ENCODE peak calls at places on chromosomes 3 and 15, in six cellular contexts. P is HCT116, B is astrocyte of the cerebellum, L is epithelial cell of esophagus, M is endodermal cell, Y is thyroid gland. O is an unnamed sample.

GRCh38 chr3:17322106-17322793 is 420.2 kb downstream of the TBC1D5 start:
- DNase-seq in P (no peak), L (no peak), B (no peak), Y (no peak), M (no peak), O (no peak)

GRCh38 chr3:40463579-40463978 is 6.4 kb downstream of the RPL14 start:
- DNase-seq in Y (no peak), L (no peak), B (no peak), P (no peak), M (no peak), O (no peak)

GRCh38 chr15:66580643-66581042 is 14.8 kb upstream of the LCTL start:
- DNase-seq in M (no peak), L (no peak), Y (peak), B (peak), P (no peak), O (no peak)

GRCh38 chr3:50777680-50778079 is 103.0 kb downstream of the DOCK3 start:
- DNase-seq in B (no peak), Y (no peak), P (no peak), L (no peak), M (no peak), O (no peak)

GRCh38 chr3:94314218-94314883 is 251.5 kb downstream of the NSUN3 start:
- DNase-seq in P (no peak), Y (no peak), L (no peak), B (no peak), M (no peak), O (no peak)

GRCh38 chr3:40044487-40044886 is 235.1 kb downstream of the MYRIP start:
- DNase-seq in Y (no peak), P (no peak), B (peak), M (no peak), L (peak), O (no peak)

GRCh38 chr3:123313889-123314288 is 112.1 kb downstream of the SEC22A start:
- DNase-seq in P (no peak), L (no peak), Y (no peak), M (no peak), B (no peak), O (no peak)

GRCh38 chr15:75198560-75199346 is 2.9 kb upstream of the C15orf39 start:
- DNase-seq in P (peak), L (peak), Y (peak), B (no peak), M (peak), O (no peak)

GRCh38 chr3:67000006-67000405 is 1.9 kb downstream of the KBTBD8 start:
- DNase-seq in L (peak), M (no peak), P (no peak), Y (no peak), B (no peak), O (no peak)

GRCh38 chr3:5240740-5241139 is 53.2 kb downstream of the EDEM1 start:
- DNase-seq in P (no peak), L (no peak), M (no peak), Y (no peak), B (no peak), O (no peak)

GRCh38 chr15:80233511-80234080 is 18.4 kb downstream of the CTXND1 start:
- DNase-seq in Y (no peak), L (no peak), M (no peak), B (no peak), P (no peak), O (no peak)

GRCh38 chr3:162390891-162391290 is 894.3 kb downstream of the OTOL1 start:
- DNase-seq in L (peak), M (no peak), B (no peak), P (peak), Y (no peak), O (no peak)

GRCh38 chr3:182803006-182803405 is 9.7 kb downstream of the ATP11B start:
- DNase-seq in P (no peak), L (peak), Y (no peak), B (no peak), M (no peak), O (no peak)

GRCh38 chr3:128491900-128492352 is 1.1 kb downstream of the GATA2 start:
- DNase-seq in Y (no peak), P (no peak), B (no peak), L (peak), M (peak), O (no peak)
- H3K4me3 ChIP-seq in Y (no peak), P (no peak), B (no peak), L (no peak), M (no peak), O (peak)

GRCh38 chr15:76714950-76715349 is 190.2 kb downstream of the SCAPER start:
- DNase-seq in L (no peak), M (no peak), B (no peak), P (no peak), Y (no peak), O (no peak)

DNA sequence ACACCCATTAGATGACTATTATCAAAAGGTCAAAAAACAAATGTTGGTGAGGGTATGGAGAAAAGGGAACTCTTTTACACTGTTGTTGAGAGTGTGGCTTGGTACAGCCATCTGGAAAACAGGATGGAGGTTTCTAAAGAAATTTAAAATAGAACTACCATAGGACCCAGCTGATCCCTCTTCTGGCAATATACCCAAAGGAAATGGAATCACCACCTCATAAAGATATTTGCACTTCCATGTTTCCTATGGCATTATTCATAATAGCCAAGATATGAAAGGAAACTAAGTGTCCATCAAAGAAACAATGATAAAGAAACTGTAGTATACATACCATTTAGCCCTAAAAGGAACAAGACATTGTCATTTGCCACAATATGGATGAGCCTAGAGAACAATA is 186.3 kb downstream of the SCAPER start:
- DNase-seq in L (no peak), M (no peak), P (no peak), B (no peak), Y (no peak), O (no peak)
- H3K4me3 ChIP-seq in L (no peak), M (no peak), P (no peak), B (no peak), Y (no peak), O (no peak)

DNA sequence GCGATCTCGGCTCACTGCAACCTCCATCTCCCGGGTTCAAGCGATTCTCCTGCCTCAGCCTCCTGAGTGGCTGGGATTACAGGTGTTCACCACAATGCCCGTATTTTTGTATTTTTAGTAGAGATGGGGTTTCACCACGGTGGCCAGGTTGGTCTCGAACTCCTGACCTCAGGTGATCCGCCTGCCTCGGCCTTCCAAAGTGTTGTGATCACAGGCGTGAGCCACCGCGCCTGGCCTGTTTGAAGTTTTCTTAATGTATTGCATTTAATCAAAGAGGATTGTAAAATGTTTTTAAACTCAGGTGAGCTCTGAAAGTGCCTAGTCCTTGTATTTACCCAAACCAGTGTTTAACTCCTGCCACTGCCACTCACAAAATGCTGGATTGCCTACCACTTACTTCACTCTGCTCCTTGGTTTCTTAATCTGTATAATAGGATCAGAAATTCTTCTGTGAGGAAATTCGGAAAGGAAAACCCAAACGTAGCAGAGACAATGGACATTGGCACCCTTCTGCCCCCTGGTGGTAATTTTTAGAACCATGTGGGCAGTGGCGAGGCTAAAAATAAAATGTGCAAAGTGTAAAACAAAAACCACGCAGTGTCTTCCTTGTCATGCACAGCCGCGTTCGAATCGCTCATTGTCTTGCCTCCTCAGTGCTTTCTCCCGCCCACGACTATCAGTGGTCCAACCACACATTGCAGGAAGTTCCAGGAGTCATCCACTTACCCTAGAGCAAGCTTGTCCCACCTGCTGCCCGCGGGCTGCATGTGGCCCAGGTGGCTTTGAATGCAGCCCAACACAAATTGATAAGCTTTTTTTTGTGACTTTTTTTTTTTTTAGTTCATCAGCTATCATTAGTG is 27.3 kb downstream of the CEP19 start:
- DNase-seq in M (peak), B (no peak), P (peak), L (peak), Y (peak), O (peak)
- H3K4me3 ChIP-seq in M (no peak), B (no peak), P (no peak), L (no peak), Y (no peak), O (no peak)

GRCh38 chr3:171614318-171614967 is 154.2 kb upstream of the TNIK start:
- DNase-seq in P (no peak), M (peak), L (peak), Y (peak), B (no peak), O (no peak)

GRCh38 chr3:171616798-171617197 is 156.6 kb upstream of the TNIK start:
- DNase-seq in B (no peak), Y (no peak), P (no peak), L (no peak), M (no peak), O (no peak)

GRCh38 chr3:171620825-171621434 is 160.7 kb upstream of the TNIK start:
- DNase-seq in B (peak), L (no peak), M (no peak), P (peak), Y (no peak), O (no peak)

GRCh38 chr3:171615281-171615680 is 155.1 kb upstream of the TNIK start:
- DNase-seq in B (no peak), P (no peak), M (no peak), Y (no peak), L (no peak), O (no peak)

DNA sequence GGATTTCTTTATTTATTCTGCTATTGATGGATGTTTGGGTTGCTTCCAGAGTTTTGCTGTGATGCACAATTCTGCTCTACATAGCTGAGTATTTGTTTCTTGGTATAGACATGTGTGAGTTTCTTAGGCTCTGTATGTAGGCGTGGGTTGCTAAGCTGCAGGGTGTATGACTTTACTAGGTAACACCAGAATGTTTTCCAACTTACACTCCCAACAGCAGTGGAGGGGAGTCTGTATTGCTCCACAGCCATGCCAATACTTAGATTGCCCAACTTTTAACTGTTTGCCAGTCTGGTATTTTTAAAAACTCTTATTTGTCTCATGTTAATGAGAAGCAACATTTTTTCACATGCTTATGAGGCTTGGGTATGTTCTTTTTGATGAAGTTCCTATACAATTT is 155.5 kb upstream of the TNIK start:
- DNase-seq in P (no peak), B (no peak), M (no peak), L (peak), Y (no peak), O (no peak)
- H3K4me3 ChIP-seq in P (no peak), B (no peak), M (no peak), L (no peak), Y (no peak), O (no peak)

GRCh38 chr3:168864107-168865021 is 768.6 kb upstream of the GOLIM4 start:
- DNase-seq in L (no peak), B (no peak), M (no peak), Y (no peak), P (no peak), O (no peak)

GRCh38 chr3:168862466-168862865 is 766.7 kb upstream of the GOLIM4 start:
- DNase-seq in L (no peak), Y (no peak), M (no peak), B (no peak), P (no peak), O (no peak)

GRCh38 chr3:168863561-168863960 is 767.8 kb upstream of the GOLIM4 start:
- DNase-seq in Y (no peak), P (no peak), L (no peak), B (no peak), M (no peak), O (no peak)

GRCh38 chr3:168860592-168860991 is 764.9 kb upstream of the GOLIM4 start:
- DNase-seq in L (no peak), B (no peak), P (no peak), Y (no peak), M (no peak), O (no peak)

DNA sequence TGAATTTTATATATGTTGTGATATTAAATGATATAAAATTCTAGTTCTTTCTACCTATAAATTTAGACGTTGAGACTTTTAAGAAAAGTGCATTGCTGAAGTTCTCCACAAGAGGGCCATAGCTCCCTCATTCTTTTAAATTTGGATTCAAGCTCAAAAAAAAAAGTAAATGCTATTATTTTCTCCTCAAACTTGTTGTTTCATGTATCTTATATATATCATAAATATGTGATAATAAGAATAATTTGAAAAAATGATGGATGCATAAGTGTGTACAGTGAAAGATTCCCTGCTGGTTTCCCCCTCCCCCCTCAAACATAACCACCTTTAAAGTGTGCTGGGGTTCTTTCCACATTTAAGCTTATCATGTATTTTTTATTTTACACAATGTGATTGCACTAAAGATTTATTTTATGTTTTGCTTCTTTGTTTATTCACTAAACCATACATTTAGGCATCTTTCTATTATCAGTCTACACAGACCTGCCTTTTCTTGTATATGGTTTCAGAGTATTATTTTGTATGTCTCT is 769.4 kb upstream of the GOLIM4 start:
- DNase-seq in B (peak), M (no peak), L (peak), P (no peak), Y (no peak), O (no peak)
- H3K4me3 ChIP-seq in B (no peak), M (no peak), L (no peak), P (no peak), Y (no peak), O (no peak)